ENCODE peak calls at places on chromosomes 5 and 9, in five cellular contexts. P is astrocyte of the spinal cord, F is AG04449, S is MCF 10A, B is WTC11. K is an unnamed sample.

GRCh38 chr5:9046756-9047481 is 499.0 kb downstream of the SEMA5A start:
- DNase-seq in B (no peak), P (peak), S (peak), F (peak), K (peak)

GRCh38 chr5:32099486-32100035 is 74.6 kb downstream of the GOLPH3 start:
- DNase-seq in S (no peak), P (no peak), B (no peak), F (no peak), K (no peak)

GRCh38 chr5:1545798-1546355 is 22.1 kb upstream of the LPCAT1 start:
- DNase-seq in S (peak), F (no peak), B (no peak), P (no peak), K (no peak)

GRCh38 chr5:124790261-124790894 is 43.9 kb upstream of the ZNF608 start:
- DNase-seq in S (peak), P (peak), F (no peak), B (no peak), K (no peak)

GRCh38 chr5:159403906-159404641 is 73.8 kb upstream of the IL12B start:
- DNase-seq in P (no peak), S (peak), F (no peak), B (no peak), K (no peak)

GRCh38 chr9:1490341-1491115 is 440.4 kb downstream of the DMRT2 start:
- DNase-seq in P (no peak), S (peak), F (no peak), B (no peak), K (no peak)

GRCh38 chr9:137494104-137494544 is 35.0 kb upstream of the NSMF start:
- DNase-seq in F (no peak), P (no peak), B (no peak), S (no peak), K (no peak)

GRCh38 chr5:40679998-40680681 is 425 bp downstream of the PTGER4 start:
- DNase-seq in B (peak), S (no peak), P (no peak), F (no peak), K (no peak)

GRCh38 chr9:19948021-19948420 is 159.2 kb upstream of the SLC24A2 start:
- DNase-seq in S (no peak), P (no peak), F (no peak), B (no peak), K (no peak)

GRCh38 chr5:80238778-80239679 is 16.8 kb downstream of the SERINC5 start:
- DNase-seq in P (peak), F (no peak), S (peak), B (no peak), K (no peak)

GRCh38 chr5:24905123-24905522 is 260.3 kb upstream of the CDH10 start:
- DNase-seq in F (peak), S (peak), P (peak), B (no peak), K (no peak)

GRCh38 chr5:142796492-142797109 is 26.4 kb downstream of the ARHGAP26 start:
- DNase-seq in B (no peak), S (no peak), F (no peak), P (no peak), K (no peak)

GRCh38 chr5:589588-589987 is 22.6 kb upstream of the CEP72 start:
- DNase-seq in S (no peak), B (no peak), P (no peak), F (no peak), K (no peak)

GRCh38 chr9:93486269-93486668 is 32.9 kb upstream of the FAM120AOS start:
- DNase-seq in B (no peak), P (no peak), S (no peak), F (no peak), K (no peak)

GRCh38 chr5:114305402-114306207 is 56.3 kb upstream of the KCNN2 start:
- DNase-seq in S (peak), P (peak), B (no peak), F (no peak), K (no peak)

GRCh38 chr5:153827407-153827806 is 211.3 kb downstream of the FAM114A2 start:
- DNase-seq in F (no peak), B (peak), S (peak), P (no peak), K (no peak)

GRCh38 chr5:110354341-110354740 is 372.1 kb downstream of the TMEM232 start:
- DNase-seq in S (no peak), P (peak), B (no peak), F (no peak), K (no peak)

GRCh38 chr5:147949711-147950573 is 43.6 kb upstream of the C5orf46 start:
- DNase-seq in B (no peak), S (peak), P (peak), F (peak), K (peak)

GRCh38 chr9:109256381-109256780 is 64.5 kb downstream of the EPB41L4B start:
- DNase-seq in P (peak), S (no peak), B (no peak), F (peak), K (no peak)

GRCh38 chr5:80784451-80784850 is 129.7 kb upstream of the DHFR start:
- DNase-seq in P (no peak), B (no peak), F (no peak), S (no peak), K (no peak)

GRCh38 chr9:82419827-82420486 is 431.4 kb downstream of the SPATA31D1 start:
- DNase-seq in F (no peak), P (no peak), S (no peak), B (no peak), K (no peak)

DNA sequence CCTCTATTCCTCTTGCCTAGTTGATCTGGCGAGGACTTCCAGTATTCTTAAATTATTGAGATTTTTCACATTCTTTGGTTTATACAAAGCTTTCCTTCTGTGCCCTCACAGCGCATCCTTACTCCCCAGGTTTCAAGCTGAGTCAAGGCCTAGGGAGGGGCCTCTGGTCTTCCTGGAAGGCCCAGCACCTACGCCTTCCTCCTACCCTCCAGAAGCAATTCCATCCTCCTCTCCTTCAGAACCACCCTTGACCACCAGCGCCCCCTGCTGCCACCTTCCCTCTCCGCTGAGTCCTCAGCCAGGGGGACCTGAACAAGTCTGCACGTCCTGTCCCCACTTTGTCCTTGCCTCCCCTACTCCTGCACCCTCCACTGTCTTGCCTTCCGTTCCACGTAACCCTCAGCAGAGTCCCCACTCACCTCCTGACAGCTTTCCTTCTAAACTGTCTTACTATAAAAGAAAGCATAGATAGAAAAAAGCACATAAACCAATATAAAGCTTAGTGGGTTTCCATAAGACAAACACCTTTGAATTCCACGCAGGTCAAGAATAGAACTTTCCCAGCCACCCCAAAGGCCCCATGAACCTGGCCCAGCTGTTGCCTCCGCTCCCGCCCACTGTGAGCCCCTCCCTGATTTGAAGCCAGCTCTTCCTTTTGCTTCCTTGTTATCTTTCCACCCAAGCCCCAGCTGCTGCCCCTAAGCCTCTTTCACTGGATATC is 63.0 kb upstream of the CTSL start:
- DNase-seq in S (peak), F (no peak), P (peak), B (peak), K (no peak)
- TF ChIP-seq CTCF in S (peak), F (peak), P (peak), B (peak), K (peak)

GRCh38 chr9:32412440-32412839 is 28.0 kb downstream of the ACO1 start:
- DNase-seq in B (no peak), P (no peak), F (no peak), S (no peak), K (no peak)

GRCh38 chr9:32419921-32420320 is 35.5 kb downstream of the ACO1 start:
- DNase-seq in B (no peak), S (no peak), F (no peak), P (peak), K (no peak)

GRCh38 chr9:32411753-32412152 is 27.3 kb downstream of the ACO1 start:
- DNase-seq in B (no peak), S (no peak), F (no peak), P (no peak), K (no peak)

GRCh38 chr9:32413424-32413823 is 29.0 kb downstream of the ACO1 start:
- DNase-seq in P (peak), S (peak), B (no peak), F (no peak), K (no peak)

GRCh38 chr9:32414856-32415255 is 30.4 kb downstream of the ACO1 start:
- DNase-seq in B (no peak), P (no peak), F (no peak), S (no peak), K (no peak)
- TF ChIP-seq CTCF in B (no peak), P (no peak), F (no peak), S (no peak), K (no peak)

DNA sequence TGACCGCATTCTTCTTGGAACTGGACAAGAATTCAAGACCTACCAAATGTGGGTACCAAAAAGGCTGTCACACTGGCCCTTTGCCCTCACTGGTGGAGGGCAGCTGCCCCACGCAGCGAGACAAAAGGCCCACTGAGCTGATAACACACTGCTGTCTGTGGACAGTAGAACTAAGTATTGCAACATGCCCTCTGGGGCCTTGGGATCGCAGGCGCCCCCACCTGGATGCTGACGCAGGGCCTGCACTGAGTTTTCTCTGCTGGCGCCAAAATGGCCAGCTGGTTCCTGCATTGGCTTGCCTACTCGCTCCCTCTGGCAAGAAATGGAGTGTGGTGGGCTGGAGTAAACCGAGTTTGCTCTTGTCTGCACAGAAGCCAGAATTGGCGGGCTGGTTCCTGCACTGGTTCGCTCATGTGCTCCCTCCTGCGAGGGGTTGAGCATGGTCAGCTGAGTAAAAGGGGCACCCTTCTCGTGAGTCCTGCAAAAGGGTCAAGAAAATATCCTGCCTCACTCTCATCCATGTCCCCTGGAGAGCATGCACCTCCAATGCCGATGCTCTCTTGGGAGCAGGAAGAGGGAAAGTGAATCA is 55.7 kb downstream of the NXNL2 start:
- DNase-seq in P (no peak), F (no peak), B (peak), S (peak), K (no peak)
- TF ChIP-seq CTCF in P (peak), F (no peak), B (no peak), S (no peak), K (peak)

GRCh38 chr5:171453056-171453725 is 33.7 kb downstream of the FGF18 start:
- DNase-seq in F (no peak), B (no peak), S (no peak), P (no peak), K (no peak)
- TF ChIP-seq CTCF in F (no peak), B (no peak), S (no peak), P (no peak), K (no peak)

GRCh38 chr5:77744116-77744515 is 32.0 kb downstream of the TBCA start:
- DNase-seq in F (no peak), S (no peak), P (no peak), B (no peak), K (no peak)
- TF ChIP-seq CTCF in F (no peak), S (no peak), P (no peak), B (no peak), K (no peak)

GRCh38 chr5:73419414-73420390 is 28.9 kb downstream of the FOXD1 start:
- DNase-seq in F (no peak), B (peak), S (no peak), P (peak), K (no peak)
- TF ChIP-seq CTCF in F (no peak), B (no peak), S (no peak), P (no peak), K (no peak)

DNA sequence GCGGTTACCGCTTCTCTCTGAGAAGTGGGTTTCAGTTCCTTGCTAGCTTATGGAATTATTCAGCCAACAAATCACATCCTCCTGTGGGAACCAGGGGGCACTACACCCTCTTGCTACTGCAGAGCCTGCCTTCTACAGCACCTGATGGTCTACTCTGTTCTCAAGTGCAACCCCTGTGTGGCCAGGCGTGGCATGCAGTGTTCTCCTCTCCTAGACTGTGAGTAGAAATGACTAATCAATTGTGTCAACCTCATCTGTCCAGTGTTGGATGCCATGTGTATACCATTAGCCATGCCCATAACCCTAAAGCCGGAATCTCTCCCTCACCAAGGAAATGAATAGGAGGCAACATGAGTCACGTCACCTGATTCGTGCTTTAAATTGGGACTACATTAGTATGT is 117.2 kb upstream of the LIFR start:
- DNase-seq in P (no peak), B (peak), F (no peak), S (peak), K (no peak)
- TF ChIP-seq CTCF in P (no peak), B (no peak), F (no peak), S (no peak), K (peak)

GRCh38 chr5:116234681-116235080 is 149.9 kb downstream of the COMMD10 start:
- DNase-seq in B (no peak), F (no peak), S (no peak), P (no peak), K (no peak)

GRCh38 chr5:116242363-116242762 is 157.5 kb downstream of the COMMD10 start:
- DNase-seq in F (no peak), B (no peak), P (peak), S (no peak), K (no peak)

DNA sequence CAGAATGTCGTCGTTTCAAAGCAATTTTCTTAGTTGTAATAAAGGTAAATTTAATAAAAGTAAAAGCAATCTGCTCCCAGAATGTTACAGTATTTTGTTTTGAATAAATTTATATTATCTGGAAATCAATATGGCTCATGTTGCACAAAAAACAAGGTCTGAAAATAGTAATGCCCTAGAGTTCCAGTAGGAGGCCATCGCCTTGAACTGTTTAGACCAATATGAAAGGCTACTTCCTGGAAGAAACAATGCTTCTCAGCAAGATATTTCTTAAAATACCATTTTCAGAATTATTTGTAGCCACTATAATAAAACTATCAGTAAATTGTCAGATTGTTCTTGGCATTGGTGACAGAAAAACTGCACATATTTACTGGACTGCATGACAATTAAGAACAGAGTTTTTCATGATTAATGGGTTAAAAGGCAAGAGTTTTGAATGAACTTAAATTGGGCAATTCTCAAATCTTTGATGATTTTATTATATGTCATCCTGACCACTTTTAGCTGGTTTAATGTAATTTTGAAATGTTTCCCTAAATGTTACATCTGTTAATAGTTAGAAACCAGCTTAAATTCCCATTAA is 153.2 kb downstream of the COMMD10 start:
- DNase-seq in B (no peak), F (no peak), S (no peak), P (no peak), K (no peak)
- TF ChIP-seq CTCF in B (no peak), F (no peak), S (no peak), P (peak), K (peak)

K was measured in epithelial cell of proximal tubule.